ENCODE peak calls at places on chromosomes 12 and 14, in six cellular contexts. U is left lung, D is A549, T is gastroesophageal sphincter, F is GM23338, C is lower lobe of right lung. A is an unnamed sample.

GRCh38 chr12:40106202-40106533 is 287 bp upstream of the SLC2A13 start:
- ATAC-seq in U (peak; percentile 5), D (peak; percentile 48), T (peak; percentile 47), F (peak; percentile 73), C (no peak), A (no peak)

GRCh38 chr12:5276327-5276880 is 155.5 kb upstream of the NTF3 start:
- ATAC-seq in U (no peak), D (no peak), T (no peak), F (peak; percentile 45), C (no peak), A (no peak)

GRCh38 chr14:39884091-39884490 is 451.9 kb upstream of the FBXO33 start:
- ATAC-seq in U (no peak), D (no peak), T (no peak), F (no peak), C (no peak), A (no peak)

GRCh38 chr12:111616177-111616623 is 17.1 kb upstream of the ATXN2 start:
- ATAC-seq in U (peak; percentile 71), D (no peak), T (peak; percentile 70), F (no peak), C (peak; percentile 58), A (no peak)

GRCh38 chr12:104187446-104188155 is 28.0 kb upstream of the TXNRD1 start:
- ATAC-seq in U (no peak), D (peak; percentile 37), T (no peak), F (peak; percentile 31), C (no peak), A (no peak)

GRCh38 chr14:97917169-97917568 is 1120.0 kb downstream of the VRK1 start:
- ATAC-seq in U (no peak), D (no peak), T (no peak), F (no peak), C (no peak), A (no peak)

GRCh38 chr14:104639889-104640548 is 35.4 kb upstream of the TMEM179 start:
- ATAC-seq in U (peak; percentile 92), D (peak; percentile 88), T (peak; percentile 48), F (peak; percentile 99), C (peak; percentile 83), A (peak; percentile 76)

GRCh38 chr12:49230176-49230575 is 34.7 kb upstream of the TUBA1C start:
- ATAC-seq in U (no peak), D (no peak), T (no peak), F (no peak), C (no peak), A (no peak)

GRCh38 chr14:23209651-23210423 is 26.4 kb upstream of the SLC7A8 start:
- ATAC-seq in U (no peak), D (no peak), T (no peak), F (no peak), C (no peak), A (no peak)

GRCh38 chr12:84946753-84947152 is 34.2 kb upstream of the SLC6A15 start:
- ATAC-seq in U (no peak), D (no peak), T (no peak), F (no peak), C (no peak), A (no peak)

GRCh38 chr14:68955164-68955921 is 23.8 kb downstream of the ACTN1 start:
- ATAC-seq in U (peak; percentile 3), D (no peak), T (no peak), F (no peak), C (no peak), A (no peak)

GRCh38 chr14:55446833-55447232 is 6.4 kb upstream of the TBPL2 start:
- ATAC-seq in U (peak; percentile 47), D (no peak), T (no peak), F (peak; percentile 54), C (no peak), A (no peak)

GRCh38 chr12:27177716-27178115 is 66.4 kb upstream of the STK38L start:
- ATAC-seq in U (peak; percentile 25), D (no peak), T (no peak), F (no peak), C (no peak), A (no peak)

GRCh38 chr12:116376354-116377193 is 99.1 kb upstream of the MED13L start:
- ATAC-seq in U (no peak), D (peak; percentile 72), T (peak; percentile 29), F (no peak), C (no peak), A (no peak)

GRCh38 chr12:68334136-68334535 is 2.0 kb upstream of the MDM1 start:
- ATAC-seq in U (no peak), D (peak; percentile 40), T (no peak), F (peak; percentile 12), C (no peak), A (no peak)

GRCh38 chr12:92146497-92146828 is 817 bp upstream of the BTG1 start:
- ATAC-seq in U (peak; percentile 0), D (no peak), T (no peak), F (no peak), C (no peak), A (no peak)

GRCh38 chr14:25197885-25198284 is 147.9 kb upstream of the STXBP6 start:
- ATAC-seq in U (no peak), D (no peak), T (no peak), F (no peak), C (no peak), A (no peak)

GRCh38 chr14:32449640-32450039 is 120.5 kb downstream of the AKAP6 start:
- ATAC-seq in U (no peak), D (no peak), T (no peak), F (no peak), C (no peak), A (no peak)

GRCh38 chr12:40439771-40440492 is 215.1 kb downstream of the LRRK2 start:
- ATAC-seq in U (no peak), D (no peak), T (no peak), F (no peak), C (no peak), A (no peak)

GRCh38 chr12:10320643-10321042 is 13.0 kb downstream of the KLRD1 start:
- ATAC-seq in U (no peak), D (no peak), T (no peak), F (no peak), C (no peak), A (peak; percentile 58)

GRCh38 chr14:92471919-92472318 is 41.7 kb upstream of the RIN3 start:
- ATAC-seq in U (peak; percentile 71), D (peak; percentile 92), T (no peak), F (peak; percentile 99), C (peak; percentile 31), A (no peak)

GRCh38 chr14:51507556-51508511 is 143.9 kb upstream of the FRMD6 start:
- ATAC-seq in U (peak; percentile 36), D (no peak), T (peak; percentile 63), F (peak; percentile 53), C (peak; percentile 48), A (no peak)

GRCh38 chr12:106145539-106146447 is 7.0 kb upstream of the NUAK1 start:
- ATAC-seq in U (no peak), D (no peak), T (no peak), F (peak; percentile 23), C (no peak), A (no peak)

GRCh38 chr14:34018125-34018524 is 67.3 kb upstream of the EGLN3 start:
- ATAC-seq in U (no peak), D (no peak), T (no peak), F (no peak), C (no peak), A (no peak)

GRCh38 chr14:60563113-60563512 is 54.2 kb downstream of the SIX6 start:
- ATAC-seq in U (peak; percentile 60), D (no peak), T (no peak), F (no peak), C (peak; percentile 43), A (no peak)

GRCh38 chr12:65934480-65935115 is 110.3 kb downstream of the HMGA2 start:
- ATAC-seq in U (no peak), D (no peak), T (no peak), F (peak; percentile 28), C (no peak), A (no peak)

GRCh38 chr14:44979740-44980346 is 17.9 kb downstream of the TOGARAM1 start:
- ATAC-seq in U (no peak), D (no peak), T (no peak), F (no peak), C (no peak), A (no peak)

GRCh38 chr12:4106617-4107016 is 166.9 kb upstream of the CCND2 start:
- ATAC-seq in U (no peak), D (no peak), T (no peak), F (no peak), C (no peak), A (peak; percentile 23)

GRCh38 chr12:6280053-6280469 is 30.4 kb upstream of the PLEKHG6 start:
- ATAC-seq in U (peak; percentile 51), D (peak; percentile 77), T (peak; percentile 75), F (no peak), C (peak; percentile 58), A (no peak)

GRCh38 chr12:46515829-46516228 is 143.3 kb upstream of the SLC38A2 start:
- ATAC-seq in U (no peak), D (no peak), T (no peak), F (no peak), C (no peak), A (no peak)

GRCh38 chr14:99452968-99453367 is 27.7 kb downstream of the SETD3 start:
- ATAC-seq in U (no peak), D (no peak), T (no peak), F (no peak), C (no peak), A (no peak)

GRCh38 chr12:132213359-132214160 is 69.3 kb downstream of the NOC4L start:
- ATAC-seq in U (no peak), D (no peak), T (no peak), F (no peak), C (no peak), A (no peak)

GRCh38 chr14:64926398-64926995 is 12.2 kb downstream of the CHURC1 start:
- ATAC-seq in U (no peak), D (no peak), T (no peak), F (no peak), C (no peak), A (no peak)

GRCh38 chr12:48390026-48390425 is 39.3 kb upstream of the ZNF641 start:
- ATAC-seq in U (no peak), D (no peak), T (no peak), F (no peak), C (no peak), A (no peak)

GRCh38 chr14:96421236-96421635 is 29.3 kb downstream of the AK7 start:
- ATAC-seq in U (no peak), D (no peak), T (no peak), F (no peak), C (no peak), A (no peak)